ENCODE peak calls at places on chromosomes 6 and 20, in five cellular contexts. F is suprapubic skin, M is brain microvascular endothelial cell, B is aorta, X is Panc1. Q is an unnamed sample.

GRCh38 chr20:44422083-44422482 is 53.6 kb upstream of the TTPAL start:
- DNase-seq in X (no peak), M (peak), F (no peak), B (no peak), Q (no peak)

GRCh38 chr6:158849899-158850806 is 31.0 kb upstream of the EZR start:
- DNase-seq in B (no peak), X (peak), M (peak), F (no peak), Q (no peak)

GRCh38 chr20:21801193-21801592 is 95.7 kb downstream of the PAX1 start:
- DNase-seq in X (no peak), M (no peak), F (no peak), B (no peak), Q (no peak)

GRCh38 chr6:28349892-28350737 is at the start of gene ZKSCAN3:
- DNase-seq in M (peak), B (peak), X (no peak), F (peak), Q (peak)

GRCh38 chr20:35796556-35796955 is 24.7 kb downstream of the PHF20 start:
- DNase-seq in B (no peak), F (no peak), M (no peak), X (no peak), Q (no peak)

GRCh38 chr6:30743099-30744053 is 889 bp upstream of the FLOT1 start:
- DNase-seq in X (no peak), B (no peak), M (no peak), F (no peak), Q (no peak)

GRCh38 chr6:122790740-122791679 is 2.0 kb downstream of the SMPDL3A start:
- DNase-seq in F (no peak), M (no peak), X (peak), B (no peak), Q (no peak)

GRCh38 chr20:48706710-48707339 is 121.0 kb downstream of the PREX1 start:
- DNase-seq in X (no peak), F (no peak), M (no peak), B (peak), Q (no peak)

GRCh38 chr20:26167499-26167898 is 470.8 kb upstream of the ZNF337 start:
- DNase-seq in F (no peak), X (no peak), M (no peak), B (no peak), Q (no peak)

GRCh38 chr6:11919771-11920440 is 92.2 kb upstream of the HIVEP1 start:
- DNase-seq in F (no peak), M (no peak), X (no peak), B (no peak), Q (no peak)

GRCh38 chr6:161434331-161434730 is 160.5 kb upstream of the AGPAT4 start:
- DNase-seq in F (no peak), X (no peak), M (no peak), B (no peak), Q (no peak)

GRCh38 chr6:118645395-118645794 is 6.0 kb downstream of the CEP85L start:
- DNase-seq in X (no peak), F (no peak), M (no peak), B (no peak), Q (no peak)

GRCh38 chr6:158831571-158831970 is 12.4 kb upstream of the EZR start:
- DNase-seq in M (no peak), B (no peak), X (no peak), F (no peak), Q (no peak)

GRCh38 chr6:105567140-105567539 is 164.3 kb upstream of the PREP start:
- DNase-seq in B (no peak), X (no peak), F (no peak), M (no peak), Q (no peak)

GRCh38 chr6:105568751-105569150 is 165.9 kb upstream of the PREP start:
- DNase-seq in B (no peak), X (no peak), F (no peak), M (no peak), Q (no peak)

GRCh38 chr6:105569706-105570105 is 166.8 kb upstream of the PREP start:
- DNase-seq in M (no peak), X (no peak), F (no peak), B (no peak), Q (no peak)

GRCh38 chr6:105566503-105566902 is 163.6 kb upstream of the PREP start:
- DNase-seq in B (no peak), M (no peak), X (no peak), F (no peak), Q (no peak)

GRCh38 chr6:105568121-105568520 is 165.2 kb upstream of the PREP start:
- DNase-seq in F (no peak), M (no peak), B (no peak), X (no peak), Q (no peak)
- H3K27ac ChIP-seq in F (no peak), M (no peak), B (no peak), X (no peak), Q (no peak)

GRCh38 chr6:37499433-37500293 is at the start of gene CCDC167:
- DNase-seq in M (peak), X (peak), B (peak), F (peak), Q (peak)

GRCh38 chr6:37493047-37493995 is 6.4 kb downstream of the CCDC167 start:
- DNase-seq in M (no peak), X (no peak), F (no peak), B (peak), Q (no peak)

GRCh38 chr6:37500294-37500608 is 558 bp upstream of the CCDC167 start:
- DNase-seq in M (no peak), F (no peak), B (no peak), X (no peak), Q (no peak)

GRCh38 chr6:37495199-37495913 is 4.3 kb downstream of the CCDC167 start:
- DNase-seq in B (no peak), F (no peak), M (no peak), X (no peak), Q (no peak)

DNA sequence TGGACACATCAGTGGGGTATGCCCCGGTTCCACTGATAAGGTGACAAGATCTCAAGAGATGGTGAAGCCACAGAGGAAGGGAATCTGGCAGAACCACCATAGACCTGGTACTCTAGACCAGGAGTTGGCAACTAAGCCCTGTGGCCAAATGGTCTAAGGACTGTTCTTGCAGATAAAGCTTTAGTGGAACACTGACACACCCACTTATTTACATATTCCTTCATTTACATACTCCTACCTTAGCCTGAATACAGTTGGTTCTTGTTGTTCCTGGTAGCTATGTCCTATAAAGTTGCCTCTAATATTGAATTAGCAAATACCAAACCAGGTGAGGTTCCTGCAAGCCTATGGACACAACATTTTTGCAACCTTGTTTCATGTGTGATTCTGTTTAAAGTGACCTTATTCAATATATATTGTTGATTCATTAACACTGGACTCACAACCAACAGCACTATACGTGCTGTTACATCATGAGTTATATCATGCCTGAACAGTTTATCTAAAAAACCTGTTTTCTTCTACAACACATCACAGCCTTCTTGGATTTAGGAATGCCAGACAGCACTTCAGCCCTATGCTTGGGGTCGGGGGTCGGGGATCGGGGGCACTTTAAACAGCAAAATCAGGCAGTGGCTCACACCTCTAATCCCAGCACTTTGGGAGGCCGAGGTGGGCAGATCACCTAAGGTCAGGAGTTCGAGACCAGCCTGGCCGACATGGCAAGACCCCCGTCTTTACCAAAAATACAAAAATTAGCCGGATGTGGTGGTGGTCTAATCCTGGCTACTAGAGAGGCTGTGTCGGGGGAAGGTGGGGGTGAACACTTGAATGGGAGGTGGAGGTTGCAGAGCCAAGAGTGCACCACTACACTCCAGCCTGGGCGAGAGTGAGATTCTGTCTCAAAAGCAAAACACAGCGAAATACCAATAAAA is 2.5 kb downstream of the CCDC167 start:
- DNase-seq in F (no peak), M (no peak), B (no peak), X (no peak), Q (no peak)
- H3K27ac ChIP-seq in F (no peak), M (no peak), B (no peak), X (peak), Q (no peak)

DNA sequence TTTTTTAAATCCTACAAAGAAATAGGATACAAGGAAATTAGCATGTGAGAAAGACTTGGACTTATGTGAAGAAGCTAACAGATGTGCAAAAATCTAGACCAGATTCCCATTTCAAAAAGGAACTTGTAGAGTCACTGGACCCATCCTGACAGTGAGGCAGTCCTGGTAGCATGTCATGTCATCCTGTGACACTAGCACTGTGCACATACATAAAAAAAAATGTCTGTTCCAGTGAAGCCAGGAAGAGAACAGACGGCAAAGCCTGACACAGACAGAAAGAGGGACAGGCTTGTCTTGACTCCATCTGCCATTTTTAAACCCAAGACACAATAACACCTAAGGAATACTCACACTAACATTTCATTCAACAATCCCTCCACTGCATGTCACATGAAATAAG is 159.8 kb downstream of the BACH2 start:
- DNase-seq in M (no peak), B (no peak), X (no peak), F (no peak), Q (no peak)
- H3K27ac ChIP-seq in M (no peak), B (no peak), X (no peak), F (peak), Q (no peak)

GRCh38 chr6:72497186-72497585 is 124.7 kb upstream of the KCNQ5 start:
- DNase-seq in F (no peak), X (no peak), M (no peak), B (no peak), Q (no peak)
- H3K27ac ChIP-seq in F (no peak), X (no peak), M (no peak), B (no peak), Q (no peak)

DNA sequence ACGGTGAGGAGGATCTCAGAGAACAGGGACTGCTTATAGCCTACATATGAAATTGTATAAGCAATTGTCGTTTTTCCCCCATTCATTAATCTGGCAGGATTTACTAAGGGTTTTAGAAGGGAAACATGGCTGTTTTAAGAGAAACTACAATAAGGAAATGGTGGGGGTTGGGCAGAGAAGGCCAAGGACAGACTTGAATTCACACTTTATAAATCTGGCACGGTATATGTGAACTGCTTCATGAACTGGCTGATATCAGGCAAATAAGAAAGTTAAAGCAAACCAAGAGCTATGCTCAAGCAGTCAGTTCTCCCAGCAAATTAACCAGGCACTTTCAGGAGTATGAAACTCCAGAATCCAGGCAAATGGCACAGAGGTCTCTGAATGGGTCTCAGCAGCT is 260.7 kb upstream of the MARCKS start:
- DNase-seq in B (no peak), X (no peak), F (no peak), M (no peak), Q (no peak)
- H3K27ac ChIP-seq in B (peak), X (no peak), F (peak), M (peak), Q (peak)

GRCh38 chr6:1351381-1352008 is 37.9 kb upstream of the FOXF2 start:
- DNase-seq in F (no peak), B (no peak), M (no peak), X (no peak), Q (no peak)

GRCh38 chr6:1347187-1347560 is 35.3 kb downstream of the FOXQ1 start:
- DNase-seq in F (no peak), B (no peak), M (no peak), X (no peak), Q (no peak)

GRCh38 chr6:1346556-1347186 is 34.8 kb downstream of the FOXQ1 start:
- DNase-seq in B (no peak), M (no peak), F (no peak), X (no peak), Q (no peak)

GRCh38 chr6:1348675-1349074 is 36.8 kb downstream of the FOXQ1 start:
- DNase-seq in F (no peak), M (no peak), X (no peak), B (no peak), Q (peak)

GRCh38 chr6:1346101-1346500 is 34.2 kb downstream of the FOXQ1 start:
- DNase-seq in B (no peak), X (no peak), M (no peak), F (no peak), Q (no peak)
- H3K27ac ChIP-seq in B (no peak), X (no peak), M (no peak), F (no peak), Q (no peak)

GRCh38 chr20:17655865-17656489 is 26.1 kb downstream of the RRBP1 start:
- DNase-seq in X (no peak), M (peak), B (no peak), F (peak), Q (no peak)
- H3K27ac ChIP-seq in X (no peak), M (peak), B (no peak), F (no peak), Q (no peak)

GRCh38 chr6:37897321-37897720 is 77.8 kb downstream of the ZFAND3 start:
- DNase-seq in B (no peak), M (peak), F (no peak), X (no peak), Q (no peak)
- H3K27ac ChIP-seq in B (no peak), M (no peak), F (no peak), X (no peak), Q (no peak)

Q was measured in left ventricle myocardium inferior.